ENCODE peak calls at places on chromosome 3, in eight cellular contexts. One of them, this sample, is unnamed.

GRCh38 chr3:107884719-107885460 is 205.9 kb downstream of the CD47 start:
- DNase-seq in activated naive CD8-positive, alpha-beta T cell treated with anti-CD3 and anti-CD28 coated beads, Interleukin-2, amount 50 U/mL, for 16 hours: no peak
- DNase-seq in astrocyte of the cerebellum: peak
- DNase-seq in Panc1: no peak
- DNase-seq in endothelial cell: no peak
- DNase-seq in activated T-helper 1 cell treated with anti-CD3 and anti-CD28 coated beads, Interleukin-2, amount 50 U/mL, for 16 hours: no peak
- DNase-seq in anterior cingulate cortex: no peak
- DNase-seq in stimulated activated CD4-positive, alpha-beta T cell treated with anti-CD3 and anti-CD28 coated beads, Interleukin-4, amount 100 ng/mL, for 48 hours: no peak
- DNase-seq in this sample: no peak

GRCh38 chr3:98733778-98734281 is 29.3 kb upstream of the ST3GAL6 start:
- DNase-seq in anterior cingulate cortex: no peak
- DNase-seq in astrocyte of the cerebellum: no peak
- DNase-seq in endothelial cell: no peak
- DNase-seq in activated T-helper 1 cell treated with anti-CD3 and anti-CD28 coated beads, Interleukin-2, amount 50 U/mL, for 16 hours: no peak
- DNase-seq in Panc1: no peak
- DNase-seq in activated naive CD8-positive, alpha-beta T cell treated with anti-CD3 and anti-CD28 coated beads, Interleukin-2, amount 50 U/mL, for 16 hours: no peak
- DNase-seq in stimulated activated CD4-positive, alpha-beta T cell treated with anti-CD3 and anti-CD28 coated beads, Interleukin-4, amount 100 ng/mL, for 48 hours: no peak
- DNase-seq in this sample: no peak

GRCh38 chr3:143084856-143085731 is 34.5 kb upstream of the CHST2 start:
- DNase-seq in Panc1: no peak
- DNase-seq in stimulated activated CD4-positive, alpha-beta T cell treated with anti-CD3 and anti-CD28 coated beads, Interleukin-4, amount 100 ng/mL, for 48 hours: no peak
- DNase-seq in anterior cingulate cortex: no peak
- DNase-seq in activated naive CD8-positive, alpha-beta T cell treated with anti-CD3 and anti-CD28 coated beads, Interleukin-2, amount 50 U/mL, for 16 hours: no peak
- DNase-seq in endothelial cell: no peak
- DNase-seq in astrocyte of the cerebellum: no peak
- DNase-seq in activated T-helper 1 cell treated with anti-CD3 and anti-CD28 coated beads, Interleukin-2, amount 50 U/mL, for 16 hours: no peak
- DNase-seq in this sample: peak

GRCh38 chr3:131705558-131706051 is 202.8 kb upstream of the MRPL3 start:
- DNase-seq in Panc1: no peak
- DNase-seq in astrocyte of the cerebellum: no peak
- DNase-seq in anterior cingulate cortex: no peak
- DNase-seq in activated naive CD8-positive, alpha-beta T cell treated with anti-CD3 and anti-CD28 coated beads, Interleukin-2, amount 50 U/mL, for 16 hours: no peak
- DNase-seq in endothelial cell: no peak
- DNase-seq in activated T-helper 1 cell treated with anti-CD3 and anti-CD28 coated beads, Interleukin-2, amount 50 U/mL, for 16 hours: no peak
- DNase-seq in stimulated activated CD4-positive, alpha-beta T cell treated with anti-CD3 and anti-CD28 coated beads, Interleukin-4, amount 100 ng/mL, for 48 hours: no peak
- DNase-seq in this sample: no peak

GRCh38 chr3:155497930-155498647 is 204.6 kb upstream of the STRIT1 start:
- DNase-seq in stimulated activated CD4-positive, alpha-beta T cell treated with anti-CD3 and anti-CD28 coated beads, Interleukin-4, amount 100 ng/mL, for 48 hours: no peak
- DNase-seq in endothelial cell: no peak
- DNase-seq in activated T-helper 1 cell treated with anti-CD3 and anti-CD28 coated beads, Interleukin-2, amount 50 U/mL, for 16 hours: no peak
- DNase-seq in anterior cingulate cortex: no peak
- DNase-seq in astrocyte of the cerebellum: peak
- DNase-seq in Panc1: peak
- DNase-seq in activated naive CD8-positive, alpha-beta T cell treated with anti-CD3 and anti-CD28 coated beads, Interleukin-2, amount 50 U/mL, for 16 hours: no peak
- DNase-seq in this sample: no peak

GRCh38 chr3:121703973-121704372 is 43.3 kb upstream of the HCLS1 start:
- DNase-seq in Panc1: no peak
- DNase-seq in stimulated activated CD4-positive, alpha-beta T cell treated with anti-CD3 and anti-CD28 coated beads, Interleukin-4, amount 100 ng/mL, for 48 hours: no peak
- DNase-seq in endothelial cell: no peak
- DNase-seq in anterior cingulate cortex: no peak
- DNase-seq in astrocyte of the cerebellum: no peak
- DNase-seq in activated T-helper 1 cell treated with anti-CD3 and anti-CD28 coated beads, Interleukin-2, amount 50 U/mL, for 16 hours: no peak
- DNase-seq in activated naive CD8-positive, alpha-beta T cell treated with anti-CD3 and anti-CD28 coated beads, Interleukin-2, amount 50 U/mL, for 16 hours: no peak
- DNase-seq in this sample: no peak

GRCh38 chr3:111963424-111963823 is 15.4 kb upstream of the ABHD10 start:
- DNase-seq in stimulated activated CD4-positive, alpha-beta T cell treated with anti-CD3 and anti-CD28 coated beads, Interleukin-4, amount 100 ng/mL, for 48 hours: no peak
- DNase-seq in anterior cingulate cortex: no peak
- DNase-seq in endothelial cell: no peak
- DNase-seq in activated naive CD8-positive, alpha-beta T cell treated with anti-CD3 and anti-CD28 coated beads, Interleukin-2, amount 50 U/mL, for 16 hours: no peak
- DNase-seq in Panc1: no peak
- DNase-seq in activated T-helper 1 cell treated with anti-CD3 and anti-CD28 coated beads, Interleukin-2, amount 50 U/mL, for 16 hours: no peak
- DNase-seq in astrocyte of the cerebellum: no peak
- DNase-seq in this sample: peak

GRCh38 chr3:149020196-149020838 is 29.0 kb downstream of the GYG1 start:
- DNase-seq in activated naive CD8-positive, alpha-beta T cell treated with anti-CD3 and anti-CD28 coated beads, Interleukin-2, amount 50 U/mL, for 16 hours: no peak
- DNase-seq in Panc1: no peak
- DNase-seq in endothelial cell: no peak
- DNase-seq in astrocyte of the cerebellum: no peak
- DNase-seq in activated T-helper 1 cell treated with anti-CD3 and anti-CD28 coated beads, Interleukin-2, amount 50 U/mL, for 16 hours: no peak
- DNase-seq in anterior cingulate cortex: no peak
- DNase-seq in stimulated activated CD4-positive, alpha-beta T cell treated with anti-CD3 and anti-CD28 coated beads, Interleukin-4, amount 100 ng/mL, for 48 hours: no peak
- DNase-seq in this sample: no peak

GRCh38 chr3:11914041-11914440 is 67.4 kb upstream of the TAMM41 start:
- DNase-seq in astrocyte of the cerebellum: no peak
- DNase-seq in activated T-helper 1 cell treated with anti-CD3 and anti-CD28 coated beads, Interleukin-2, amount 50 U/mL, for 16 hours: no peak
- DNase-seq in endothelial cell: no peak
- DNase-seq in Panc1: no peak
- DNase-seq in anterior cingulate cortex: no peak
- DNase-seq in stimulated activated CD4-positive, alpha-beta T cell treated with anti-CD3 and anti-CD28 coated beads, Interleukin-4, amount 100 ng/mL, for 48 hours: no peak
- DNase-seq in activated naive CD8-positive, alpha-beta T cell treated with anti-CD3 and anti-CD28 coated beads, Interleukin-2, amount 50 U/mL, for 16 hours: no peak
- DNase-seq in this sample: no peak

GRCh38 chr3:134430174-134430573 is 55.6 kb downstream of the ANAPC13 start:
- DNase-seq in Panc1: no peak
- DNase-seq in endothelial cell: no peak
- DNase-seq in anterior cingulate cortex: no peak
- DNase-seq in activated T-helper 1 cell treated with anti-CD3 and anti-CD28 coated beads, Interleukin-2, amount 50 U/mL, for 16 hours: no peak
- DNase-seq in astrocyte of the cerebellum: peak
- DNase-seq in activated naive CD8-positive, alpha-beta T cell treated with anti-CD3 and anti-CD28 coated beads, Interleukin-2, amount 50 U/mL, for 16 hours: no peak
- DNase-seq in stimulated activated CD4-positive, alpha-beta T cell treated with anti-CD3 and anti-CD28 coated beads, Interleukin-4, amount 100 ng/mL, for 48 hours: no peak
- DNase-seq in this sample: no peak

GRCh38 chr3:165195628-165196576 is at the start of gene SLITRK3:
- DNase-seq in endothelial cell: peak
- DNase-seq in astrocyte of the cerebellum: no peak
- DNase-seq in stimulated activated CD4-positive, alpha-beta T cell treated with anti-CD3 and anti-CD28 coated beads, Interleukin-4, amount 100 ng/mL, for 48 hours: no peak
- DNase-seq in Panc1: no peak
- DNase-seq in anterior cingulate cortex: no peak
- DNase-seq in activated naive CD8-positive, alpha-beta T cell treated with anti-CD3 and anti-CD28 coated beads, Interleukin-2, amount 50 U/mL, for 16 hours: no peak
- DNase-seq in activated T-helper 1 cell treated with anti-CD3 and anti-CD28 coated beads, Interleukin-2, amount 50 U/mL, for 16 hours: no peak
- DNase-seq in this sample: no peak